ENCODE peak calls at places on chromosome 18, in seven cellular contexts. One of them, this sample, is unnamed. For H3K9me3 and H3K4me1, the result is how much of the 10 kb centered on the place peaks cover.

GRCh38 chr18:45962866-45963265 is 4.3 kb downstream of the EPG5 start:
- DNase-seq in Caco-2: no peak
- DNase-seq in right lobe of liver: no peak
- DNase-seq in kidney: no peak
- DNase-seq in lower lobe of right lung: no peak
- DNase-seq in fibroblast of lung: peak
- DNase-seq in esophagus squamous epithelium: no peak
- DNase-seq in this sample: no peak

GRCh38 chr18:13264986-13265900 is 46.7 kb downstream of the LDLRAD4 start:
- DNase-seq in Caco-2: no peak
- DNase-seq in right lobe of liver: no peak
- DNase-seq in kidney: peak
- DNase-seq in lower lobe of right lung: no peak
- DNase-seq in fibroblast of lung: no peak
- DNase-seq in esophagus squamous epithelium: no peak
- DNase-seq in this sample: no peak

GRCh38 chr18:13452851-13453524 is 234.4 kb downstream of the LDLRAD4 start:
- DNase-seq in Caco-2: no peak
- DNase-seq in right lobe of liver: no peak
- DNase-seq in kidney: no peak
- DNase-seq in lower lobe of right lung: no peak
- DNase-seq in fibroblast of lung: no peak
- DNase-seq in esophagus squamous epithelium: no peak
- DNase-seq in this sample: no peak

GRCh38 chr18:25621144-25621543 is 269.2 kb upstream of the ZNF521 start:
- DNase-seq in Caco-2: no peak
- DNase-seq in right lobe of liver: no peak
- DNase-seq in kidney: no peak
- DNase-seq in lower lobe of right lung: no peak
- DNase-seq in fibroblast of lung: peak
- DNase-seq in esophagus squamous epithelium: no peak
- DNase-seq in this sample: no peak

GRCh38 chr18:4599312-4599711 is 144.2 kb upstream of the DLGAP1 start:
- DNase-seq in Caco-2: peak
- DNase-seq in right lobe of liver: no peak
- DNase-seq in kidney: no peak
- DNase-seq in lower lobe of right lung: no peak
- DNase-seq in fibroblast of lung: no peak
- DNase-seq in esophagus squamous epithelium: no peak
- DNase-seq in this sample: no peak

GRCh38 chr18:52903858-52904257 is 563.9 kb downstream of the DCC start:
- DNase-seq in Caco-2: peak
- DNase-seq in right lobe of liver: no peak
- DNase-seq in kidney: no peak
- DNase-seq in lower lobe of right lung: peak
- DNase-seq in fibroblast of lung: no peak
- DNase-seq in esophagus squamous epithelium: no peak
- DNase-seq in this sample: no peak

GRCh38 chr18:64258111-64258650 is 109.3 kb upstream of the LINC00305 start:
- DNase-seq in Caco-2: no peak
- DNase-seq in right lobe of liver: no peak
- DNase-seq in kidney: no peak
- DNase-seq in lower lobe of right lung: no peak
- DNase-seq in fibroblast of lung: no peak
- DNase-seq in esophagus squamous epithelium: no peak
- DNase-seq in this sample: no peak

GRCh38 chr18:42001801-42002200 is 46.8 kb downstream of the PIK3C3 start:
- DNase-seq in Caco-2: no peak
- DNase-seq in right lobe of liver: no peak
- DNase-seq in kidney: no peak
- DNase-seq in lower lobe of right lung: no peak
- DNase-seq in fibroblast of lung: peak
- DNase-seq in esophagus squamous epithelium: no peak
- DNase-seq in this sample: no peak

GRCh38 chr18:66346833-66347595 is 256.9 kb downstream of the CDH19 start:
- DNase-seq in Caco-2: no peak
- DNase-seq in right lobe of liver: no peak
- DNase-seq in kidney: no peak
- DNase-seq in lower lobe of right lung: no peak
- DNase-seq in fibroblast of lung: no peak
- DNase-seq in esophagus squamous epithelium: no peak
- DNase-seq in this sample: no peak

GRCh38 chr18:66342577-66342976 is 261.3 kb downstream of the CDH19 start:
- DNase-seq in Caco-2: no peak
- DNase-seq in right lobe of liver: no peak
- DNase-seq in kidney: no peak
- DNase-seq in lower lobe of right lung: no peak
- DNase-seq in fibroblast of lung: no peak
- DNase-seq in esophagus squamous epithelium: no peak
- DNase-seq in this sample: no peak

GRCh38 chr18:66344227-66344626 is 259.7 kb downstream of the CDH19 start:
- DNase-seq in Caco-2: no peak
- DNase-seq in right lobe of liver: no peak
- DNase-seq in kidney: no peak
- DNase-seq in lower lobe of right lung: no peak
- DNase-seq in fibroblast of lung: no peak
- DNase-seq in esophagus squamous epithelium: no peak
- DNase-seq in this sample: no peak
- H3K9me3 ChIP-seq in Caco-2: under half
- H3K9me3 ChIP-seq in right lobe of liver: under half
- H3K9me3 ChIP-seq in kidney: under half
- H3K9me3 ChIP-seq in lower lobe of right lung: under half
- H3K9me3 ChIP-seq in fibroblast of lung: under half
- H3K9me3 ChIP-seq in esophagus squamous epithelium: under half
- H3K9me3 ChIP-seq in this sample: under half

DNA sequence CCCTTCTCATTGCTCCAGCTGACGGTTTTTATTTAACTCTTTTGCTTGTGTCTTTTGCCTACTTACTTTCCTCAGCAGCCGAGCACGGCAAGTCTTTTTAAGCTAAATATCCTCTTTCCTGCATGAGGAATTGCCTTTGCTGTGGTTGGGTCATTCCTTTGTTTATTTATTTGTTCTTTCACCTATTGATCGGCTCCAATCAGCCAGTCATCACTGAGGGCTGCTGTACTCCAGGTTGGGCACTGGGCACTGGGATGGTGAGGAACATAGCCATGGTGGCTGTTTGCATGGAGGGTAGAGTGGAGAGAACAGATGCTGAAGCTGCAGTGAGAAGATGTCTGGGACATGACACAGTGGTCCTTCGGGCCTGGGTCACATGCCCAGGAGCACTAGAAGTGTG is 105.2 kb downstream of the CTIF start:
- DNase-seq in Caco-2: no peak
- DNase-seq in right lobe of liver: no peak
- DNase-seq in kidney: no peak
- DNase-seq in lower lobe of right lung: no peak
- DNase-seq in fibroblast of lung: no peak
- DNase-seq in esophagus squamous epithelium: no peak
- DNase-seq in this sample: no peak
- H3K4me3 ChIP-seq in Caco-2: no peak
- H3K4me3 ChIP-seq in right lobe of liver: no peak
- H3K4me3 ChIP-seq in kidney: no peak
- H3K4me3 ChIP-seq in lower lobe of right lung: no peak
- H3K4me3 ChIP-seq in fibroblast of lung: no peak
- H3K4me3 ChIP-seq in esophagus squamous epithelium: no peak
- H3K4me3 ChIP-seq in this sample: no peak

DNA sequence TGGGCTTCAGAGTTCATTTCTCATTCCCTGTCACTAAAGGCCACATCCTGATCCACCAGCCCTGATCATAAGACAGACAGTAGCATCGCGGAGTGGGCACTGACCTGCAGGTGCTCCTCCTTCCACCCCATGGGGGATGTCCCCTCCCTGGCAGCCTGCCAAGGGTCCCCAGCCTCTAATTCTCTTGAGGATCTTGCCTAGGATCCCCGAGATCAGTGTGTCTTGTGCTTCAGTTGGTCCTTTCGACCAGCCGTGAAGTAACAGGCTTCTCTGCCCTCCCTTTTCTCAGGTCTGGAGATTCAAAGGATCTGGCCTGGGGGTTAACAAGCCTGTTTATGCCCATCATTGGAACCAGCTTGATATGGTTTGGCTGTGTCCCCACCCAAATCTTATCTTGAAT is 74.5 kb downstream of the ALPK2 start:
- DNase-seq in Caco-2: no peak
- DNase-seq in right lobe of liver: no peak
- DNase-seq in kidney: no peak
- DNase-seq in lower lobe of right lung: no peak
- DNase-seq in fibroblast of lung: no peak
- DNase-seq in esophagus squamous epithelium: no peak
- DNase-seq in this sample: no peak
- H3K4me1 ChIP-seq in Caco-2: under half
- H3K4me1 ChIP-seq in right lobe of liver: under half
- H3K4me1 ChIP-seq in kidney: under half
- H3K4me1 ChIP-seq in lower lobe of right lung: under half
- H3K4me1 ChIP-seq in fibroblast of lung: under half
- H3K4me1 ChIP-seq in esophagus squamous epithelium: under half
- H3K4me1 ChIP-seq in this sample: under half

DNA sequence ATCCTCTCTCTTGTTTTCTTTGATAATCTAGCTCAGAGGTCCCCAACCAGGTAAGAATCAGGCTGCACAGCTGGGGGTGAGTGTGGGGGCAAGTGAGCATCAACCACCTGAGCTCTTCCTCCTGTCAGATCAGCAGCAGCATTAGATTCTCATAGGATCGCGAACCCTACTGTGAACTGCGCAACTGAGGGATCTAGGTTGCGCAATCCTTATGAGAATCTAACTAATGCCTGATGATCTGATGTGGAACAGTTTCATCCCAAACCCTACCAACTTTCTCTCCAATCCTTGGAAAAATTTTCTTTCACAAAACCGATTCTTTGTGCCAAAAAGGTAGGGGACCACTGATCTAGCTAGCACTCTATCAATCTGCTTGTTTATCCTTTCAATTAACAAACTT is 678.3 kb downstream of the CBLN2 start:
- DNase-seq in Caco-2: no peak
- DNase-seq in right lobe of liver: no peak
- DNase-seq in kidney: no peak
- DNase-seq in lower lobe of right lung: no peak
- DNase-seq in fibroblast of lung: no peak
- DNase-seq in esophagus squamous epithelium: no peak
- DNase-seq in this sample: no peak
- H3K9me3 ChIP-seq in Caco-2: under half
- H3K9me3 ChIP-seq in right lobe of liver: under half
- H3K9me3 ChIP-seq in kidney: under half
- H3K9me3 ChIP-seq in lower lobe of right lung: under half
- H3K9me3 ChIP-seq in fibroblast of lung: under half
- H3K9me3 ChIP-seq in esophagus squamous epithelium: under half
- H3K9me3 ChIP-seq in this sample: under half

DNA sequence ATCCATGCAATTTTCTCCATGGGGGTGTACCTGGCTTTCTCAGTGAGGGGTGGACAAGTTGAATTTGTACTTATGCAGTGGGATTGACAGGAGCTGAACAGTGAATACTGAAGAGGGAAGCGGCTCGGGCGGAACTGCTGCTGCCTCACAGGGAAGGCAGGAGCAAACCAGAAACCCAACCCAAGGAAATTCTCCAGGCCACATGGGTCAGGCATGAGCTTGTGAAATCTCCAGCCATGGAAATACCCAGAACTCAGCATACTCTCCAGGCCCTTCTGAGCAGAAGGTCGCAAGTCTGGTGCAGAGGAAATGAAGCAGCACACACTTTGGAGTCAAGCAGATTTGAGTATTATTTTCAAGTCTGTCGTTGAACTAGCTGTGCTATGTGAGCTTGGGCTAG is 26.5 kb upstream of the INO80C start:
- DNase-seq in Caco-2: no peak
- DNase-seq in right lobe of liver: no peak
- DNase-seq in kidney: peak
- DNase-seq in lower lobe of right lung: peak
- DNase-seq in fibroblast of lung: no peak
- DNase-seq in esophagus squamous epithelium: no peak
- DNase-seq in this sample: no peak
- H3K4me3 ChIP-seq in Caco-2: no peak
- H3K4me3 ChIP-seq in right lobe of liver: no peak
- H3K4me3 ChIP-seq in kidney: no peak
- H3K4me3 ChIP-seq in lower lobe of right lung: no peak
- H3K4me3 ChIP-seq in fibroblast of lung: no peak
- H3K4me3 ChIP-seq in esophagus squamous epithelium: no peak
- H3K4me3 ChIP-seq in this sample: no peak

DNA sequence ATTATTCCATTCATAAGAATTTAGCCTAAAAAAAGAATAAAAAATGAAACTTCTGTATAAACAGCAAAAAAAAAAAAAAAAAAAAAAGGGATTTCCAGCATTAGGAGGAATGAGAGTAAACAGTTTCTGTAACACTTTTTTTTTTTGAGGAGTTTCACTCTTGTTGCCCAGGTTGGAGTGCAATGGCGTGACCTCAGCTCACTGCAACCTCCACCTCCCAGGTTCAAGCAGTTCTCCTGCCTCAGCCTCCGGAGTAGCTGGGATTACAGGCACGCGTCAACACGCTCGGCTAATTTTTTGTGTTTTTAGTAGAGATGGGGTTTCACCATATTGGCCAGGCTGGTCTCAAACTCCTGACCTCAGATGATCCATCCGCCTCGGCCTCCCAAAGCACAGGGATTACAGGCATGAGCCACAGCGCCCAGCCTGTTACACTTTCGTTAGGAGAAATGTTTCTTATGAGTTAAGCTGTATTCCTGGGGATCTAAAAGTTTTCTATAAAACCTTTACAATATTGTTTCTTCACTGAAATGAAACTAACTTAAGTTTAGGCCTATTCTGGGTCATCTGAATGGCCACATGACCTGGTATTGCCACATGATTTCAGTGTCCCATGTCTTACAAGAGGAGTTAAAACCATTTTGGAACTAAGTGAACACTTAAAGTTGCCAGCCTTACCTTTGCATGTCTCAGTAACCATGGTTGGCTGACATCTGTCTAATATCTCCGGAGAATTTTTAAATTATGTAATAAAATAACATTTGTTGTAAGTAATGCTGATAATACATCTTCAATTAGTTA is 17.5 kb downstream of the SMAD2 start:
- DNase-seq in Caco-2: no peak
- DNase-seq in right lobe of liver: no peak
- DNase-seq in kidney: no peak
- DNase-seq in lower lobe of right lung: no peak
- DNase-seq in fibroblast of lung: no peak
- DNase-seq in esophagus squamous epithelium: no peak
- DNase-seq in this sample: no peak
- H3K4me1 ChIP-seq in Caco-2: under half
- H3K4me1 ChIP-seq in right lobe of liver: under half
- H3K4me1 ChIP-seq in kidney: under half
- H3K4me1 ChIP-seq in lower lobe of right lung: under half
- H3K4me1 ChIP-seq in fibroblast of lung: under half
- H3K4me1 ChIP-seq in esophagus squamous epithelium: under half
- H3K4me1 ChIP-seq in this sample: under half

GRCh38 chr18:77132369-77133050 is at the start of gene MBP:
- DNase-seq in Caco-2: peak
- DNase-seq in right lobe of liver: peak
- DNase-seq in kidney: peak
- DNase-seq in lower lobe of right lung: peak
- DNase-seq in fibroblast of lung: no peak
- DNase-seq in esophagus squamous epithelium: peak
- DNase-seq in this sample: peak

GRCh38 chr18:77133051-77133919 is 702 bp upstream of the MBP start:
- DNase-seq in Caco-2: peak
- DNase-seq in right lobe of liver: no peak
- DNase-seq in kidney: no peak
- DNase-seq in lower lobe of right lung: peak
- DNase-seq in fibroblast of lung: no peak
- DNase-seq in esophagus squamous epithelium: no peak
- DNase-seq in this sample: no peak

GRCh38 chr18:77135339-77136075 is 2.9 kb upstream of the MBP start:
- DNase-seq in Caco-2: no peak
- DNase-seq in right lobe of liver: no peak
- DNase-seq in kidney: no peak
- DNase-seq in lower lobe of right lung: no peak
- DNase-seq in fibroblast of lung: no peak
- DNase-seq in esophagus squamous epithelium: no peak
- DNase-seq in this sample: no peak

GRCh38 chr18:77134611-77135010 is 2.0 kb upstream of the MBP start:
- DNase-seq in Caco-2: no peak
- DNase-seq in right lobe of liver: no peak
- DNase-seq in kidney: no peak
- DNase-seq in lower lobe of right lung: no peak
- DNase-seq in fibroblast of lung: no peak
- DNase-seq in esophagus squamous epithelium: no peak
- DNase-seq in this sample: no peak

GRCh38 chr18:77133920-77134496 is 1.4 kb upstream of the MBP start:
- DNase-seq in Caco-2: no peak
- DNase-seq in right lobe of liver: no peak
- DNase-seq in kidney: no peak
- DNase-seq in lower lobe of right lung: peak
- DNase-seq in fibroblast of lung: no peak
- DNase-seq in esophagus squamous epithelium: no peak
- DNase-seq in this sample: no peak
- H3K9me3 ChIP-seq in Caco-2: under half
- H3K9me3 ChIP-seq in right lobe of liver: under half
- H3K9me3 ChIP-seq in kidney: under half
- H3K9me3 ChIP-seq in lower lobe of right lung: under half
- H3K9me3 ChIP-seq in fibroblast of lung: under half
- H3K9me3 ChIP-seq in esophagus squamous epithelium: under half
- H3K9me3 ChIP-seq in this sample: under half

This sample was measured in HAP-1.